ENCODE peak calls at places on chromosomes 5 and 9, in four cellular contexts. One of them, this sample, is unnamed.

GRCh38 chr5:17305024-17305423 is 87.6 kb downstream of the BASP1 start:
- DNase-seq in HepG2: no peak
- DNase-seq in K562: no peak
- DNase-seq in GM12878: no peak
- DNase-seq in this sample: peak; percentile 44

GRCh38 chr5:91383956-91384300 is 811 bp upstream of the ARRDC3 start:
- DNase-seq in HepG2: peak; percentile 1
- DNase-seq in K562: peak; percentile 55
- DNase-seq in GM12878: peak; percentile 25
- DNase-seq in this sample: no peak

GRCh38 chr9:91223000-91223399 is 138.7 kb downstream of the AUH start:
- DNase-seq in HepG2: no peak
- DNase-seq in K562: no peak
- DNase-seq in GM12878: no peak
- DNase-seq in this sample: no peak

GRCh38 chr9:128685636-128686489 is 3.2 kb upstream of the SET start:
- DNase-seq in HepG2: no peak
- DNase-seq in K562: no peak
- DNase-seq in GM12878: no peak
- DNase-seq in this sample: no peak

GRCh38 chr5:36457511-36458260 is 148.7 kb upstream of the SLC1A3 start:
- DNase-seq in HepG2: no peak
- DNase-seq in K562: no peak
- DNase-seq in GM12878: no peak
- DNase-seq in this sample: no peak

GRCh38 chr5:77413049-77413448 is 79.1 kb downstream of the WDR41 start:
- DNase-seq in HepG2: no peak
- DNase-seq in K562: no peak
- DNase-seq in GM12878: no peak
- DNase-seq in this sample: no peak

GRCh38 chr5:156340886-156341285 is 13.9 kb downstream of the SGCD start:
- DNase-seq in HepG2: no peak
- DNase-seq in K562: no peak
- DNase-seq in GM12878: no peak
- DNase-seq in this sample: no peak

GRCh38 chr9:103068666-103069207 is 73.6 kb downstream of the CYLC2 start:
- DNase-seq in HepG2: no peak
- DNase-seq in K562: no peak
- DNase-seq in GM12878: no peak
- DNase-seq in this sample: no peak

GRCh38 chr9:89635007-89635742 is 30.4 kb downstream of the GADD45G start:
- DNase-seq in HepG2: no peak
- DNase-seq in K562: no peak
- DNase-seq in GM12878: no peak
- DNase-seq in this sample: no peak

GRCh38 chr5:69341520-69342161 is 9.0 kb upstream of the CCDC125 start:
- DNase-seq in HepG2: no peak
- DNase-seq in K562: no peak
- DNase-seq in GM12878: no peak
- DNase-seq in this sample: no peak

GRCh38 chr5:179613460-179614071 is 9.9 kb downstream of the HNRNPH1 start:
- DNase-seq in HepG2: no peak
- DNase-seq in K562: no peak
- DNase-seq in GM12878: no peak
- DNase-seq in this sample: no peak

GRCh38 chr5:143509758-143510221 is 106.3 kb upstream of the NR3C1 start:
- DNase-seq in HepG2: no peak
- DNase-seq in K562: no peak
- DNase-seq in GM12878: peak; percentile 70
- DNase-seq in this sample: no peak

GRCh38 chr5:135214897-135215616 is 181.0 kb upstream of the PITX1 start:
- DNase-seq in HepG2: no peak
- DNase-seq in K562: no peak
- DNase-seq in GM12878: no peak
- DNase-seq in this sample: no peak

DNA sequence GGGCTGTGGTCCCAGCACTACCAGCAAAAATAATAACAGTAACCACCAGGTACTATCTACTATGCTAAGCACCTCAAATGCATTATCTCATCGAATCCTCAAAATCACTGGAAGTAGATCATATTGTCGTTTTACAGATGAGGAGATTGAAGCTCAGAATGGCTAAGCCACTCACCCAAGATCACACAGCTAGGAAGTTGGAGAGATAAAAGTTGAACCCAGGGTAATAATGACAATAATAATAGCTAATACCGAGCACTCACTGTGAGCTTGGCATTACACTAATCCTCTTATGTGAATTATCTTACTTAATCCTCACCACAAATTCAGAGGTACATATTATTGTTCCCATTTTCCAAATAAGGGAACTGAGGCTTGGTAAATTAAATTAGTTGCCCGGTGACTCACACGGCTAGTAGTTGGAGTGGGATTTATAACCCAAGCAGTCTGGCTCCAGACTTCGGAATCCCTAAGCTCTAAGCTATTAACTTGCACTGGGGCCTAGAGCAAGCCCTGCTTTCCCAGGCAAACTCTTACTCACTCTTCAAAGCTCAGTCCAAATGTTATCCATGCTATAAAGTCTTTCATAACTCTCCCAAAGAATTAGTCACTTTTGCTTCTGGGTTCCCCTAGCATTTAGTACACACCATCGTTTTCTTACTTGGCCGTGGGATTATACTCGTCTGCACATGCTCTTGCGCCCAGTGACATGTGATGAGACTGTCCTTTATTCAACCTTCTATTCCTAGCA is 3.8 kb downstream of the ARSI start:
- DNase-seq in HepG2: no peak
- DNase-seq in K562: no peak
- DNase-seq in GM12878: no peak
- DNase-seq in this sample: peak; percentile 67
- TF ChIP-seq MYC in HepG2: no peak
- TF ChIP-seq MYC in K562: no peak
- TF ChIP-seq MYC in GM12878: no peak
- TF ChIP-seq MYC in this sample: no peak

GRCh38 chr9:124615100-124615742 is 108.0 kb upstream of the NR5A1 start:
- DNase-seq in HepG2: no peak
- DNase-seq in K562: no peak
- DNase-seq in GM12878: no peak
- DNase-seq in this sample: no peak
- H3K4me2 ChIP-seq in HepG2: no peak overlapping the region
- H3K4me2 ChIP-seq in K562: no peak overlapping the region
- H3K4me2 ChIP-seq in GM12878: no peak overlapping the region
- H3K4me2 ChIP-seq in this sample: no peak overlapping the region

GRCh38 chr5:108437425-108437824 is 55.5 kb upstream of the FBXL17 start:
- DNase-seq in HepG2: no peak
- DNase-seq in K562: no peak
- DNase-seq in GM12878: no peak
- DNase-seq in this sample: no peak
- TF ChIP-seq EP300 in HepG2: no peak
- TF ChIP-seq EP300 in K562: no peak
- TF ChIP-seq EP300 in GM12878: no peak
- TF ChIP-seq EP300 in this sample: no peak

GRCh38 chr5:140595538-140595937 is 30.9 kb downstream of the SLC35A4 start:
- DNase-seq in HepG2: peak; percentile 36
- DNase-seq in K562: peak; percentile 52
- DNase-seq in GM12878: no peak
- DNase-seq in this sample: no peak
- TF ChIP-seq MYC in HepG2: no peak
- TF ChIP-seq MYC in K562: no peak
- TF ChIP-seq MYC in GM12878: no peak
- TF ChIP-seq MYC in this sample: no peak

This sample was measured in A549.